ENCODE peak calls at places on chromosomes 13 and 19, in ten cellular contexts. D is ovary, L is A549, J is heart left ventricle, W is prostate gland, V is testis, E is suprapubic skin, I is uterus, Z is stomach, F is HepG2. P is an unnamed sample.
A peak's percentile ranks its signal among the peaks of the same experiment; 100 is the strongest.

GRCh38 chr19:45895519-45895972 is 6.9 kb downstream of the MYPOP start:
- DNase-seq in L (no peak), D (no peak), W (no peak), I (peak; percentile 24), J (no peak), E (no peak), Z (no peak), F (peak; percentile 87), V (no peak), P (no peak)

GRCh38 chr13:74406439-74406838 is 272.2 kb upstream of the KLF12 start:
- DNase-seq in W (no peak), J (no peak), V (no peak), D (no peak), F (no peak), I (no peak), E (no peak), L (no peak), Z (no peak), P (no peak)

GRCh38 chr13:32448224-32448623 is 20.3 kb upstream of the N4BP2L1 start:
- DNase-seq in F (no peak), D (no peak), I (no peak), Z (no peak), L (no peak), V (no peak), E (no peak), W (no peak), J (no peak), P (no peak)

GRCh38 chr19:39499082-39499642 is 415 bp downstream of the DLL3 start:
- DNase-seq in J (no peak), W (no peak), V (no peak), L (no peak), D (no peak), I (no peak), E (no peak), F (no peak), Z (no peak), P (no peak)

GRCh38 chr13:33303885-33304284 is 18.3 kb upstream of the STARD13 start:
- DNase-seq in E (no peak), V (no peak), Z (no peak), W (no peak), L (no peak), F (no peak), I (no peak), J (no peak), D (no peak), P (no peak)

GRCh38 chr13:27810009-27810408 is 17.7 kb downstream of the GSX1 start:
- DNase-seq in W (no peak), V (no peak), Z (no peak), E (no peak), I (no peak), L (no peak), J (no peak), D (no peak), F (no peak), P (no peak)

GRCh38 chr13:41740479-41740878 is 220.4 kb downstream of the VWA8 start:
- DNase-seq in F (no peak), W (no peak), I (no peak), J (no peak), E (no peak), Z (no peak), D (no peak), L (no peak), V (no peak), P (no peak)

GRCh38 chr13:57748096-57748495 is 116.6 kb downstream of the PCDH17 start:
- DNase-seq in E (no peak), V (no peak), J (no peak), L (no peak), Z (no peak), I (no peak), W (no peak), F (no peak), D (no peak), P (no peak)

GRCh38 chr13:33183431-33184130 is 102.0 kb downstream of the STARD13 start:
- DNase-seq in I (no peak), F (no peak), V (no peak), D (no peak), E (no peak), J (no peak), Z (no peak), L (no peak), W (no peak), P (no peak)

GRCh38 chr13:67133476-67133875 is 96.7 kb downstream of the PCDH9 start:
- DNase-seq in F (no peak), E (no peak), J (no peak), Z (no peak), L (no peak), W (no peak), D (no peak), I (no peak), V (no peak), P (no peak)

GRCh38 chr19:2047449-2048103 is 3.5 kb downstream of the MKNK2 start:
- DNase-seq in L (peak; percentile 53), F (no peak), W (no peak), I (no peak), Z (peak; percentile 82), E (peak; percentile 81), D (peak; percentile 69), J (no peak), V (no peak), P (no peak)
- H3K4me1 ChIP-seq in L (peaks cover 78% of the 10 kb centered on the region), F (peaks cover 46% of the 10 kb centered on the region), W (peaks cover 63% of the 10 kb centered on the region), I (peaks cover 38% of the 10 kb centered on the region), Z (peaks cover 83% of the 10 kb centered on the region), E (peaks cover 86% of the 10 kb centered on the region), D (peaks cover 34% of the 10 kb centered on the region), J (peaks cover 85% of the 10 kb centered on the region), V (peaks cover 53% of the 10 kb centered on the region), P (peaks cover 59% of the 10 kb centered on the region)

DNA sequence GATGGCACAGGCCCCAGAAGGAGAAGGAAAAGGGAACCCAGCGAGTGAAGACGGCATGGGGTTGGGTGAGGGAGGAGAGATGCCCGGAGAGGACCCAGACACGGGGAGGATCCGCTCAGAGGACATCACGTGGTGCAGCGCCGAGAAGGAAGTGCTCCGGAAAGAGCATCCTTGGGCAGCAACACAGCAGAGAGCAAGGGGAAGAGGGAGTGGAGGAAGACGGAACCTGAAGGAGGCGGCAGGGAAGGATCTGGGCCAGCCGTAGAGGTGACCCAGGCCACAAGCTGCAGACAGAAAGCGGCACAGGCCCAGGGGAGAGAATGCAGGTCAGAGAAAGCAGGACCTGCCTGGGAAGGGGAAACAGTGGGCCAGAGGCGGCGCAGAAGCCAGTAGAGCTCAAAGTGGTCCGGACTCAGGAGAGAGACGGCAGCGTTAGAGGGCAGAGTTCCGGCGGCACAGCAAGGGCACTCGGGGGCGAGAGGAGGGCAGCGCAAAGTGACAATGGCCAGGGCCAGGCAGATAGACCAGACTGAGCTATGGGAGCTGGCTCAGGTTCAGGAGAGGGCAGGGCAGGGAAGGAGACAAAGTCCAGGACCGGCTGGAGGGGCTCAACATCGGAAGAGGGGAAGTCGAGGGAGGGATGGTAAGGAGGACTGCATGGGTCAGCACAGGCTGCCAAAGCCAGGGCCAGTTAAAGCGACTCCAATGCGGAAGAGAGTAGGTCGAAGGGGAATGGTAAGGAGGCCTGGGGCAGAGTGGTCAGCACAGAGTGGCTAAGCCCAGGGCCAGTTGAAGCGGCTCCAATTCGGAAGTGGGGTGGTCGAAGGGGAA is 990 bp downstream of the PPP1R12C start:
- DNase-seq in I (peak; percentile 72), D (peak; percentile 62), F (peak; percentile 9), V (peak; percentile 79), L (peak; percentile 91), W (peak; percentile 40), Z (peak; percentile 43), J (peak; percentile 77), E (no peak), P (peak; percentile 44)
- TF ChIP-seq POLR2A in I (peak; percentile 44), D (no peak), F (no peak), V (no peak), L (no peak), W (no peak), Z (no peak), J (no peak), E (no peak), P (no peak)

GRCh38 chr13:94712287-94712811 is at the start of gene SOX21:
- DNase-seq in I (no peak), L (no peak), J (no peak), W (peak; percentile 46), E (no peak), F (no peak), V (no peak), D (no peak), Z (no peak), P (no peak)

GRCh38 chr13:94713556-94714182 is 1.3 kb upstream of the SOX21 start:
- DNase-seq in D (no peak), W (no peak), J (no peak), L (no peak), Z (no peak), F (no peak), I (no peak), E (no peak), V (no peak), P (no peak)

GRCh38 chr13:94711561-94712286 is 621 bp downstream of the SOX21 start:
- DNase-seq in L (no peak), F (no peak), J (no peak), W (no peak), V (no peak), I (no peak), Z (no peak), E (no peak), D (no peak), P (no peak)

GRCh38 chr13:94712812-94713555 is 639 bp upstream of the SOX21 start:
- DNase-seq in I (no peak), L (no peak), W (peak; percentile 56), J (no peak), Z (peak; percentile 78), D (no peak), F (no peak), E (no peak), V (no peak), P (no peak)

GRCh38 chr13:94716016-94716415 is 3.7 kb upstream of the SOX21 start:
- DNase-seq in W (no peak), F (no peak), D (no peak), I (no peak), V (no peak), E (no peak), Z (no peak), L (no peak), J (no peak), P (no peak)
- TF ChIP-seq CTCF in W (peak; percentile 9), F (no peak), D (no peak), I (no peak), V (no peak), E (no peak), Z (no peak), L (peak; percentile 32), J (no peak), P (no peak)

GRCh38 chr13:106033634-106034033 is 501.8 kb downstream of the EFNB2 start:
- DNase-seq in Z (no peak), F (peak; percentile 4), E (no peak), D (no peak), L (peak; percentile 3), J (no peak), W (no peak), I (no peak), V (no peak), P (no peak)

GRCh38 chr13:106029901-106030300 is 505.6 kb downstream of the EFNB2 start:
- DNase-seq in I (no peak), W (no peak), J (no peak), F (no peak), D (no peak), L (no peak), V (no peak), Z (no peak), E (no peak), P (no peak)

GRCh38 chr13:106036870-106037269 is 498.6 kb downstream of the EFNB2 start:
- DNase-seq in I (no peak), Z (no peak), W (no peak), L (no peak), J (no peak), V (peak; percentile 45), E (no peak), D (no peak), F (no peak), P (no peak)

GRCh38 chr13:106038752-106039151 is 496.7 kb downstream of the EFNB2 start:
- DNase-seq in W (no peak), F (no peak), Z (no peak), E (no peak), J (no peak), V (no peak), L (no peak), I (no peak), D (no peak), P (no peak)

GRCh38 chr13:106034201-106034600 is 501.3 kb downstream of the EFNB2 start:
- DNase-seq in W (no peak), V (no peak), F (no peak), D (no peak), Z (no peak), E (no peak), L (no peak), I (no peak), J (no peak), P (no peak)
- H3K4me1 ChIP-seq in W (no peaks in the 10 kb centered on the region), V (no peaks in the 10 kb centered on the region), F (no peaks in the 10 kb centered on the region), D (no peaks in the 10 kb centered on the region), Z (no peaks in the 10 kb centered on the region), E (peaks cover 11% of the 10 kb centered on the region), L (no peaks in the 10 kb centered on the region), I (no peaks in the 10 kb centered on the region), J (no peaks in the 10 kb centered on the region), P (no peaks in the 10 kb centered on the region)

P was measured in breast epithelium.